ENCODE peak calls at places on chromosomes 2 and 18, in eight cellular contexts. One of them, this sample, is unnamed.

GRCh38 chr2:70927138-70927537 is 8.6 kb upstream of the ATP6V1B1 start:
- DNase-seq in Calu3: no peak
- DNase-seq in AG09309: no peak
- DNase-seq in fibroblast of mammary gland: no peak
- DNase-seq in ovary: no peak
- DNase-seq in H9: peak; percentile 12
- DNase-seq in A549: no peak
- DNase-seq in uterus: no peak
- DNase-seq in this sample: no peak

GRCh38 chr2:68594674-68595492 is 48.5 kb upstream of the PROKR1 start:
- DNase-seq in Calu3: peak; percentile 53
- DNase-seq in AG09309: peak; percentile 4
- DNase-seq in fibroblast of mammary gland: peak; percentile 49
- DNase-seq in ovary: no peak
- DNase-seq in H9: peak; percentile 38
- DNase-seq in A549: peak; percentile 19
- DNase-seq in uterus: no peak
- DNase-seq in this sample: peak; percentile 53

GRCh38 chr18:79583984-79584401 is 95.6 kb upstream of the CTDP1 start:
- DNase-seq in Calu3: no peak
- DNase-seq in AG09309: no peak
- DNase-seq in fibroblast of mammary gland: no peak
- DNase-seq in ovary: no peak
- DNase-seq in H9: no peak
- DNase-seq in A549: no peak
- DNase-seq in uterus: no peak
- DNase-seq in this sample: no peak

GRCh38 chr2:174670446-174670845 is 72.8 kb upstream of the WIPF1 start:
- DNase-seq in Calu3: no peak
- DNase-seq in AG09309: no peak
- DNase-seq in fibroblast of mammary gland: no peak
- DNase-seq in ovary: no peak
- DNase-seq in H9: no peak
- DNase-seq in A549: no peak
- DNase-seq in uterus: no peak
- DNase-seq in this sample: peak; percentile 13

GRCh38 chr2:27833931-27834330 is 56.3 kb downstream of the RBKS start:
- DNase-seq in Calu3: no peak
- DNase-seq in AG09309: no peak
- DNase-seq in fibroblast of mammary gland: peak; percentile 41
- DNase-seq in ovary: no peak
- DNase-seq in H9: no peak
- DNase-seq in A549: no peak
- DNase-seq in uterus: no peak
- DNase-seq in this sample: no peak

GRCh38 chr2:236001854-236002253 is 166.3 kb downstream of the GBX2 start:
- DNase-seq in Calu3: no peak
- DNase-seq in AG09309: no peak
- DNase-seq in fibroblast of mammary gland: peak; percentile 7
- DNase-seq in ovary: no peak
- DNase-seq in H9: no peak
- DNase-seq in A549: no peak
- DNase-seq in uterus: no peak
- DNase-seq in this sample: no peak

GRCh38 chr2:240319855-240320560 is 115.5 kb upstream of the GPC1 start:
- DNase-seq in Calu3: peak; percentile 24
- DNase-seq in AG09309: peak; percentile 88
- DNase-seq in fibroblast of mammary gland: peak; percentile 97
- DNase-seq in ovary: peak; percentile 30
- DNase-seq in H9: no peak
- DNase-seq in A549: no peak
- DNase-seq in uterus: no peak
- DNase-seq in this sample: peak; percentile 94

GRCh38 chr2:45786030-45786830 is 134.8 kb downstream of the PRKCE start:
- DNase-seq in Calu3: no peak
- DNase-seq in AG09309: no peak
- DNase-seq in fibroblast of mammary gland: no peak
- DNase-seq in ovary: no peak
- DNase-seq in H9: no peak
- DNase-seq in A549: no peak
- DNase-seq in uterus: no peak
- DNase-seq in this sample: no peak

GRCh38 chr2:137938204-137938603 is 26.1 kb upstream of the HNMT start:
- DNase-seq in Calu3: no peak
- DNase-seq in AG09309: no peak
- DNase-seq in fibroblast of mammary gland: peak; percentile 64
- DNase-seq in ovary: no peak
- DNase-seq in H9: no peak
- DNase-seq in A549: no peak
- DNase-seq in uterus: no peak
- DNase-seq in this sample: peak; percentile 83

GRCh38 chr2:15944325-15945017 is 4.1 kb downstream of the MYCN start:
- DNase-seq in Calu3: no peak
- DNase-seq in AG09309: no peak
- DNase-seq in fibroblast of mammary gland: no peak
- DNase-seq in ovary: no peak
- DNase-seq in H9: no peak
- DNase-seq in A549: no peak
- DNase-seq in uterus: no peak
- DNase-seq in this sample: no peak

GRCh38 chr2:42089340-42089925 is 41.6 kb downstream of the PKDCC start:
- DNase-seq in Calu3: peak; percentile 45
- DNase-seq in AG09309: no peak
- DNase-seq in fibroblast of mammary gland: peak; percentile 78
- DNase-seq in ovary: peak; percentile 48
- DNase-seq in H9: peak; percentile 83
- DNase-seq in A549: peak; percentile 74
- DNase-seq in uterus: peak; percentile 58
- DNase-seq in this sample: peak; percentile 58

GRCh38 chr2:144552821-144553220 is 32.9 kb upstream of the ZEB2 start:
- DNase-seq in Calu3: no peak
- DNase-seq in AG09309: no peak
- DNase-seq in fibroblast of mammary gland: no peak
- DNase-seq in ovary: no peak
- DNase-seq in H9: no peak
- DNase-seq in A549: no peak
- DNase-seq in uterus: no peak
- DNase-seq in this sample: no peak

GRCh38 chr2:233117351-233117750 is 57.2 kb downstream of the INPP5D start:
- DNase-seq in Calu3: no peak
- DNase-seq in AG09309: no peak
- DNase-seq in fibroblast of mammary gland: no peak
- DNase-seq in ovary: no peak
- DNase-seq in H9: no peak
- DNase-seq in A549: no peak
- DNase-seq in uterus: no peak
- DNase-seq in this sample: no peak

GRCh38 chr18:80171190-80171872 is 62.3 kb downstream of the ADNP2 start:
- DNase-seq in Calu3: peak; percentile 45
- DNase-seq in AG09309: peak; percentile 20
- DNase-seq in fibroblast of mammary gland: peak; percentile 63
- DNase-seq in ovary: peak; percentile 73
- DNase-seq in H9: peak; percentile 69
- DNase-seq in A549: peak; percentile 42
- DNase-seq in uterus: peak; percentile 55
- DNase-seq in this sample: peak; percentile 50

GRCh38 chr2:32479224-32479623 is 122.4 kb downstream of the BIRC6 start:
- DNase-seq in Calu3: no peak
- DNase-seq in AG09309: peak; percentile 10
- DNase-seq in fibroblast of mammary gland: peak; percentile 35
- DNase-seq in ovary: no peak
- DNase-seq in H9: no peak
- DNase-seq in A549: no peak
- DNase-seq in uterus: no peak
- DNase-seq in this sample: peak; percentile 17

GRCh38 chr18:70663141-70663540 is 374.3 kb downstream of the SOCS6 start:
- DNase-seq in Calu3: no peak
- DNase-seq in AG09309: no peak
- DNase-seq in fibroblast of mammary gland: peak; percentile 4
- DNase-seq in ovary: no peak
- DNase-seq in H9: no peak
- DNase-seq in A549: no peak
- DNase-seq in uterus: no peak
- DNase-seq in this sample: peak; percentile 42

GRCh38 chr18:73124165-73124564 is 256.4 kb upstream of the NETO1 start:
- DNase-seq in Calu3: no peak
- DNase-seq in AG09309: no peak
- DNase-seq in fibroblast of mammary gland: peak; percentile 38
- DNase-seq in ovary: no peak
- DNase-seq in H9: no peak
- DNase-seq in A549: no peak
- DNase-seq in uterus: no peak
- DNase-seq in this sample: no peak

GRCh38 chr18:36809590-36810381 is 19.0 kb downstream of the TPGS2 start:
- DNase-seq in Calu3: peak; percentile 26
- DNase-seq in AG09309: peak; percentile 47
- DNase-seq in fibroblast of mammary gland: peak; percentile 74
- DNase-seq in ovary: peak; percentile 11
- DNase-seq in H9: peak; percentile 47
- DNase-seq in A549: peak; percentile 61
- DNase-seq in uterus: peak; percentile 17
- DNase-seq in this sample: peak; percentile 81

GRCh38 chr2:9552491-9553178 is 3.0 kb downstream of the ADAM17 start:
- DNase-seq in Calu3: no peak
- DNase-seq in AG09309: peak; percentile 61
- DNase-seq in fibroblast of mammary gland: peak; percentile 85
- DNase-seq in ovary: no peak
- DNase-seq in H9: no peak
- DNase-seq in A549: peak; percentile 66
- DNase-seq in uterus: no peak
- DNase-seq in this sample: peak; percentile 94

GRCh38 chr2:73260338-73260984 is 23.8 kb downstream of the FBXO41 start:
- DNase-seq in Calu3: peak; percentile 49
- DNase-seq in AG09309: peak; percentile 10
- DNase-seq in fibroblast of mammary gland: peak; percentile 49
- DNase-seq in ovary: no peak
- DNase-seq in H9: peak; percentile 83
- DNase-seq in A549: peak; percentile 84
- DNase-seq in uterus: no peak
- DNase-seq in this sample: peak; percentile 71
- TF ChIP-seq CTCF in Calu3: peak; percentile 56
- TF ChIP-seq CTCF in AG09309: peak; percentile 72
- TF ChIP-seq CTCF in fibroblast of mammary gland: peak; percentile 53
- TF ChIP-seq CTCF in ovary: no peak
- TF ChIP-seq CTCF in H9: peak; percentile 68
- TF ChIP-seq CTCF in A549: peak; percentile 61
- TF ChIP-seq CTCF in uterus: no peak
- TF ChIP-seq CTCF in this sample: peak; percentile 69

GRCh38 chr18:32380559-32380958 is 90.1 kb downstream of the GAREM1 start:
- DNase-seq in Calu3: no peak
- DNase-seq in AG09309: no peak
- DNase-seq in fibroblast of mammary gland: peak; percentile 47
- DNase-seq in ovary: no peak
- DNase-seq in H9: no peak
- DNase-seq in A549: no peak
- DNase-seq in uterus: no peak
- DNase-seq in this sample: peak; percentile 47
- TF ChIP-seq CTCF in Calu3: no peak
- TF ChIP-seq CTCF in AG09309: no peak
- TF ChIP-seq CTCF in fibroblast of mammary gland: peak; percentile 33
- TF ChIP-seq CTCF in ovary: no peak
- TF ChIP-seq CTCF in H9: peak; percentile 30
- TF ChIP-seq CTCF in A549: no peak
- TF ChIP-seq CTCF in uterus: no peak
- TF ChIP-seq CTCF in this sample: peak; percentile 41

DNA sequence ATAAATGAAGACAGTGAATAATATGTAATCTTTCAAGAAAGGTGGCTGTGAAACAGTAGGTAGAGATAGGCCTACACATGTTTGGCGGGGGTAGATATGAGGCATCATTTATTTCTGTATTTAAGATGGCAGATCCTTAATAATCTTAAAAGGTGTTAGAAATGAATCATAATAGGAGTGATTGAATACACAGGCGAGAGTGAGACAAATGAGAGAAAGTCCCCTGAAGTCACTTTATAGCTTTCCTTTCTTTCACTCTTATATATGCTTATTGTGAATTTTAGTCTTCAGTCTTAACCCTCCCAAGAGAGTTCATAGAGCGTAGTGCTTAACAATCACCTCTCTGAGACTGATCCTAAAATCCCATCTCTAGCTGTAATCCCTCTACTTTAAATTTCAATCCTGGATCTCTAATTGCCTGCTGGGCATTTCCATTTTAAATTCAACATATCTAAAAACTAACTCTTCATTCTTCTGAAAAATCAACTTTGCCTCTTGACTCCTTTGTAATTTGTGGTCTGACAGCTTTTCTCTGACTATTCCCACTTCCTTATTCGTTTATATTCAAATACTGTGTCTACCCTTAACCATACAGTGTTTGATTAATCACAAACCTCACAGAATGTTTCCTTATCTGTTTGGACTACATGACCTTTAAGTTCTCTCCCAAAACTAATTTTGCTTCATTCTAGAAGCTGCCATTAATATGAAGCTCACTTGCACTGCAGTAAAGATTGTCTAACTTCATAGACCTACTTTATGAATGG is 463.7 kb upstream of the FSIP2 start:
- DNase-seq in Calu3: no peak
- DNase-seq in AG09309: no peak
- DNase-seq in fibroblast of mammary gland: no peak
- DNase-seq in ovary: no peak
- DNase-seq in H9: no peak
- DNase-seq in A549: no peak
- DNase-seq in uterus: no peak
- DNase-seq in this sample: no peak
- TF ChIP-seq CTCF in Calu3: no peak
- TF ChIP-seq CTCF in AG09309: no peak
- TF ChIP-seq CTCF in fibroblast of mammary gland: no peak
- TF ChIP-seq CTCF in ovary: no peak
- TF ChIP-seq CTCF in H9: no peak
- TF ChIP-seq CTCF in A549: no peak
- TF ChIP-seq CTCF in uterus: no peak
- TF ChIP-seq CTCF in this sample: no peak

GRCh38 chr2:201203916-201204654 is 21.1 kb downstream of the CASP10 start:
- DNase-seq in Calu3: no peak
- DNase-seq in AG09309: peak; percentile 67
- DNase-seq in fibroblast of mammary gland: peak; percentile 64
- DNase-seq in ovary: no peak
- DNase-seq in H9: no peak
- DNase-seq in A549: no peak
- DNase-seq in uterus: no peak
- DNase-seq in this sample: peak; percentile 78

GRCh38 chr2:201204655-201205515 is 21.9 kb downstream of the CASP10 start:
- DNase-seq in Calu3: no peak
- DNase-seq in AG09309: no peak
- DNase-seq in fibroblast of mammary gland: no peak
- DNase-seq in ovary: no peak
- DNase-seq in H9: no peak
- DNase-seq in A549: no peak
- DNase-seq in uterus: no peak
- DNase-seq in this sample: no peak

GRCh38 chr2:201200345-201200744 is 17.4 kb downstream of the CASP10 start:
- DNase-seq in Calu3: no peak
- DNase-seq in AG09309: no peak
- DNase-seq in fibroblast of mammary gland: no peak
- DNase-seq in ovary: no peak
- DNase-seq in H9: no peak
- DNase-seq in A549: no peak
- DNase-seq in uterus: no peak
- DNase-seq in this sample: no peak

GRCh38 chr2:201199847-201200246 is 16.9 kb downstream of the CASP10 start:
- DNase-seq in Calu3: no peak
- DNase-seq in AG09309: no peak
- DNase-seq in fibroblast of mammary gland: no peak
- DNase-seq in ovary: no peak
- DNase-seq in H9: no peak
- DNase-seq in A549: no peak
- DNase-seq in uterus: no peak
- DNase-seq in this sample: no peak

GRCh38 chr2:201201371-201201770 is 18.4 kb downstream of the CASP10 start:
- DNase-seq in Calu3: no peak
- DNase-seq in AG09309: no peak
- DNase-seq in fibroblast of mammary gland: no peak
- DNase-seq in ovary: no peak
- DNase-seq in H9: no peak
- DNase-seq in A549: no peak
- DNase-seq in uterus: no peak
- DNase-seq in this sample: no peak
- TF ChIP-seq CTCF in Calu3: no peak
- TF ChIP-seq CTCF in AG09309: no peak
- TF ChIP-seq CTCF in fibroblast of mammary gland: no peak
- TF ChIP-seq CTCF in ovary: no peak
- TF ChIP-seq CTCF in H9: no peak
- TF ChIP-seq CTCF in A549: no peak
- TF ChIP-seq CTCF in uterus: no peak
- TF ChIP-seq CTCF in this sample: no peak